ENCODE peak calls at places on chromosomes 1 and 21, in six cellular contexts. V is brain microvascular endothelial cell, S is GM19239, B is RWPE1, P is ascending aorta, K is NCI-H2107. W is an unnamed sample.

GRCh38 chr1:6440198-6441126 is 15.9 kb downstream of the ESPN start:
- DNase-seq in B (peak; percentile 79), V (no peak), S (no peak), P (no peak), K (no peak), W (peak; percentile 65)

GRCh38 chr1:232059726-232060360 is 433.3 kb downstream of the DISC1 start:
- DNase-seq in B (no peak), V (no peak), S (no peak), P (no peak), K (no peak), W (no peak)

GRCh38 chr1:236516929-236517704 is 6.7 kb upstream of the LGALS8 start:
- DNase-seq in P (no peak), V (peak; percentile 54), S (no peak), B (peak; percentile 63), K (peak; percentile 27), W (peak; percentile 45)

GRCh38 chr1:51671527-51672325 is 54.8 kb downstream of the OSBPL9 start:
- DNase-seq in V (peak; percentile 92), S (no peak), P (no peak), B (no peak), K (no peak), W (no peak)

GRCh38 chr1:234907585-234908457 is 220.8 kb downstream of the TOMM20 start:
- DNase-seq in P (no peak), S (no peak), V (no peak), B (no peak), K (no peak), W (no peak)

GRCh38 chr1:178849932-178850331 is 20.9 kb downstream of the ANGPTL1 start:
- DNase-seq in K (no peak), V (no peak), S (no peak), P (no peak), B (no peak), W (no peak)

GRCh38 chr1:226949401-226949800 is 9.3 kb downstream of the COQ8A start:
- DNase-seq in B (no peak), P (no peak), K (no peak), V (no peak), S (no peak), W (no peak)

GRCh38 chr1:246513041-246513440 is 6.0 kb upstream of the SMYD3 start:
- DNase-seq in P (no peak), K (no peak), V (no peak), B (no peak), S (no peak), W (no peak)

GRCh38 chr1:31714442-31715096 is 10.8 kb upstream of the COL16A1 start:
- DNase-seq in V (peak; percentile 43), B (no peak), P (peak; percentile 95), S (no peak), K (no peak), W (peak; percentile 36)

GRCh38 chr1:3453203-3453761 is 1.2 kb upstream of the ARHGEF16 start:
- DNase-seq in B (peak; percentile 89), P (peak; percentile 82), S (peak; percentile 97), V (peak; percentile 51), K (no peak), W (peak; percentile 44)

GRCh38 chr1:231393668-231394067 is 28.4 kb downstream of the EGLN1 start:
- DNase-seq in V (no peak), S (no peak), K (no peak), B (no peak), P (no peak), W (no peak)

GRCh38 chr1:47190807-47191206 is 971 bp upstream of the PDZK1IP1 start:
- DNase-seq in P (peak; percentile 58), S (no peak), V (no peak), K (no peak), B (no peak), W (no peak)

GRCh38 chr1:41033272-41033671 is 11.7 kb upstream of the SLFNL1 start:
- DNase-seq in S (no peak), K (no peak), P (no peak), B (no peak), V (no peak), W (no peak)

GRCh38 chr1:67683306-67683705 is 1.7 kb upstream of the GADD45A start:
- DNase-seq in K (no peak), B (peak; percentile 40), P (no peak), S (no peak), V (peak; percentile 57), W (no peak)

GRCh38 chr1:166858726-166859419 is 17.2 kb downstream of the TADA1 start:
- DNase-seq in K (no peak), S (no peak), P (no peak), V (no peak), B (no peak), W (no peak)

GRCh38 chr1:171290611-171291010 is 23.4 kb upstream of the FMO4 start:
- DNase-seq in B (no peak), P (no peak), V (no peak), S (no peak), K (no peak), W (no peak)

GRCh38 chr1:81800741-81801031 is at the start of gene ADGRL2:
- DNase-seq in P (no peak), K (no peak), B (no peak), S (no peak), V (no peak), W (no peak)

GRCh38 chr21:45952974-45953373 is 28.6 kb upstream of the COL6A1 start:
- DNase-seq in V (no peak), S (no peak), P (no peak), B (no peak), K (no peak), W (no peak)

GRCh38 chr1:11581455-11581854 is 72.8 kb downstream of the FBXO2 start:
- DNase-seq in P (no peak), B (no peak), S (no peak), V (no peak), K (no peak), W (no peak)

GRCh38 chr1:17305576-17306095 is 2.4 kb upstream of the PADI4 start:
- DNase-seq in P (no peak), V (no peak), S (no peak), B (no peak), K (no peak), W (no peak)

GRCh38 chr21:45219517-45219916 is 68.2 kb downstream of the POFUT2 start:
- DNase-seq in B (no peak), V (no peak), K (no peak), P (no peak), S (no peak), W (no peak)

GRCh38 chr1:180951186-180951745 is 38.6 kb downstream of the KIAA1614 start:
- DNase-seq in V (no peak), B (no peak), S (no peak), P (no peak), K (no peak), W (no peak)

W was measured in T-helper 2 cell.